ENCODE peak calls at places on chromosome 20, in eight cellular contexts. N, Q, C, O, A, F, E and P are unnamed samples.

GRCh38 chr20:62020935-62021701 is 44.6 kb downstream of the TAF4 start:
- DNase-seq in E (no peak), Q (peak), O (no peak), C (peak), N (no peak), A (peak), F (peak), P (peak)

GRCh38 chr20:55054443-55054842 is 579.0 kb downstream of the DOK5 start:
- DNase-seq in Q (no peak), N (no peak), C (no peak), F (no peak), O (no peak), A (no peak), E (no peak), P (no peak)

GRCh38 chr20:45058168-45058850 is 42.6 kb downstream of the KCNS1 start:
- DNase-seq in F (no peak), C (no peak), Q (no peak), A (no peak), E (no peak), N (no peak), O (no peak), P (no peak)

GRCh38 chr20:38985603-38986170 is 23.5 kb downstream of the DHX35 start:
- DNase-seq in A (peak), O (peak), C (no peak), F (no peak), E (no peak), Q (no peak), N (no peak), P (peak)

GRCh38 chr20:36465109-36466080 is 75.9 kb upstream of the MYL9 start:
- DNase-seq in F (peak), N (no peak), Q (no peak), O (no peak), C (no peak), E (peak), A (peak), P (peak)

GRCh38 chr20:38499366-38499765 is 26.7 kb downstream of the RALGAPB start:
- DNase-seq in C (no peak), E (no peak), N (no peak), Q (no peak), F (no peak), O (no peak), A (no peak), P (no peak)

GRCh38 chr20:44946266-44946852 is 13.8 kb downstream of the TOMM34 start:
- DNase-seq in F (peak), E (no peak), O (no peak), Q (no peak), A (peak), N (no peak), C (no peak), P (no peak)

GRCh38 chr20:48686238-48687096 is 141.3 kb downstream of the PREX1 start:
- DNase-seq in Q (peak), A (peak), N (no peak), F (no peak), O (no peak), C (peak), E (no peak), P (peak)

GRCh38 chr20:19774086-19774933 is 16.3 kb downstream of the RIN2 start:
- DNase-seq in N (no peak), Q (no peak), E (no peak), F (no peak), A (peak), O (no peak), C (peak), P (peak)

GRCh38 chr20:47293524-47294157 is 62.9 kb downstream of the ZMYND8 start:
- DNase-seq in F (no peak), N (no peak), O (no peak), Q (no peak), E (no peak), C (no peak), A (no peak), P (no peak)

GRCh38 chr20:41003143-41003932 is 25.3 kb upstream of the TOP1 start:
- DNase-seq in Q (peak), C (peak), N (peak), O (peak), E (peak), A (peak), F (peak), P (peak)

GRCh38 chr20:32439132-32439829 is 81.2 kb downstream of the ASXL1 start:
- DNase-seq in C (no peak), O (no peak), F (no peak), A (no peak), E (no peak), Q (no peak), N (no peak), P (peak)

GRCh38 chr20:38112249-38112942 is 52.7 kb downstream of the TGM2 start:
- DNase-seq in O (no peak), Q (no peak), A (no peak), F (no peak), E (no peak), N (no peak), C (no peak), P (no peak)

GRCh38 chr20:45781391-45781931 is 10.2 kb downstream of the WFDC3 start:
- DNase-seq in Q (no peak), N (peak), E (no peak), C (no peak), O (peak), F (no peak), A (peak), P (peak)

GRCh38 chr20:58349586-58349985 is 39.4 kb upstream of the VAPB start:
- DNase-seq in A (peak), F (no peak), E (peak), Q (no peak), C (no peak), O (peak), N (no peak), P (peak)

GRCh38 chr20:55264825-55265224 is 740.5 kb downstream of the CBLN4 start:
- DNase-seq in O (no peak), F (no peak), Q (no peak), A (no peak), E (no peak), N (no peak), C (no peak), P (no peak)

GRCh38 chr20:8066662-8067061 is 47.1 kb upstream of the TMX4 start:
- DNase-seq in N (no peak), Q (peak), E (no peak), A (no peak), F (no peak), C (no peak), O (no peak), P (peak)

GRCh38 chr20:9214676-9215075 is 145.8 kb downstream of the PLCB4 start:
- DNase-seq in A (peak), F (no peak), N (no peak), C (no peak), O (no peak), Q (no peak), E (no peak), P (peak)

GRCh38 chr20:8808180-8808535 is 260.7 kb upstream of the PLCB4 start:
- DNase-seq in Q (peak), C (peak), O (no peak), A (no peak), N (peak), F (no peak), E (no peak), P (no peak)

GRCh38 chr20:38286586-38287502 is 17.1 kb upstream of the BPI start:
- DNase-seq in F (no peak), Q (no peak), E (no peak), N (no peak), O (no peak), A (no peak), C (peak), P (no peak)

DNA sequence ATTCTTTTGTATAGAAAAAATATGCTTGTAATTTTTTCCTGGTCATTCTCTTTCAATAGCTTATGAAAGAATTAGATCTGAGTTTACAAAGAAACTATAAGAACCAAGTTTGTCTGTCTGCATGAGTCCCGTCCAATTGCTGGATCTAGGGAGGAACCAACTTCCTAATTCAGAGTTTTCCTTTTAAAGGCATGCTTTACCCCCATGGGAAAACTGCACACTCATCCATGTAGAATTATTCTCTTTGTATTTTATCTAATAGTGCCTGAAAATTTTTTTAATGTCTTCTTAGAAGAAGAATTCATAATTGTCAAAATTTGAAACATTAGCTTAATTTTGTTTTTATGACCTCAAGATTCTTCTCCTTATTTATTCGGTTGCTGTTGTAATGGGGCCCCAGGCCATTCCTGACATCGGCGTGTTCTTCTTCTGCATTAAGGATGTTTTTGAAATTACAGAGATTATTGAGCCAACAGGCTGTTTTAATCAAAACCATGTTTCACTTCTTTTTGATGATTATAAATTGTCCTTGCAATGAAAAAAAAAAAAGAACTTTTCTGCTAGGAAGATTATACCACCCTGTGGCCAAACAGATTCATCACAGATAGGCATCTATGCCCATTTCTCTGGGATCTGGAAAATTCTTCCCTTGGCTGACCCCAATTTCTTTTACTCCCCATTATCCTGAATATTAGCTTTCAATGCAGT is 100.3 kb downstream of the ZNF217 start:
- DNase-seq in A (peak), N (no peak), C (no peak), O (no peak), F (no peak), Q (no peak), E (no peak), P (peak)
- TF ChIP-seq CTCF in A (peak), N (no peak), C (no peak), O (no peak), F (no peak), Q (peak), E (no peak), P (no peak)

GRCh38 chr20:50870572-50871161 is 60.6 kb downstream of the ADNP start:
- DNase-seq in E (no peak), C (no peak), Q (no peak), F (no peak), N (no peak), O (no peak), A (peak), P (peak)
- H3K4me3 ChIP-seq in E (no peak), C (no peak), Q (no peak), F (no peak), N (no peak), O (no peak), A (peak), P (no peak)

GRCh38 chr20:64053841-64054661 is 4.6 kb upstream of the SOX18 start:
- DNase-seq in N (no peak), O (no peak), A (no peak), C (peak), E (peak), F (no peak), Q (no peak), P (peak)
- TF ChIP-seq CTCF in N (no peak), O (no peak), A (peak), C (no peak), E (peak), F (no peak), Q (no peak), P (peak)

DNA sequence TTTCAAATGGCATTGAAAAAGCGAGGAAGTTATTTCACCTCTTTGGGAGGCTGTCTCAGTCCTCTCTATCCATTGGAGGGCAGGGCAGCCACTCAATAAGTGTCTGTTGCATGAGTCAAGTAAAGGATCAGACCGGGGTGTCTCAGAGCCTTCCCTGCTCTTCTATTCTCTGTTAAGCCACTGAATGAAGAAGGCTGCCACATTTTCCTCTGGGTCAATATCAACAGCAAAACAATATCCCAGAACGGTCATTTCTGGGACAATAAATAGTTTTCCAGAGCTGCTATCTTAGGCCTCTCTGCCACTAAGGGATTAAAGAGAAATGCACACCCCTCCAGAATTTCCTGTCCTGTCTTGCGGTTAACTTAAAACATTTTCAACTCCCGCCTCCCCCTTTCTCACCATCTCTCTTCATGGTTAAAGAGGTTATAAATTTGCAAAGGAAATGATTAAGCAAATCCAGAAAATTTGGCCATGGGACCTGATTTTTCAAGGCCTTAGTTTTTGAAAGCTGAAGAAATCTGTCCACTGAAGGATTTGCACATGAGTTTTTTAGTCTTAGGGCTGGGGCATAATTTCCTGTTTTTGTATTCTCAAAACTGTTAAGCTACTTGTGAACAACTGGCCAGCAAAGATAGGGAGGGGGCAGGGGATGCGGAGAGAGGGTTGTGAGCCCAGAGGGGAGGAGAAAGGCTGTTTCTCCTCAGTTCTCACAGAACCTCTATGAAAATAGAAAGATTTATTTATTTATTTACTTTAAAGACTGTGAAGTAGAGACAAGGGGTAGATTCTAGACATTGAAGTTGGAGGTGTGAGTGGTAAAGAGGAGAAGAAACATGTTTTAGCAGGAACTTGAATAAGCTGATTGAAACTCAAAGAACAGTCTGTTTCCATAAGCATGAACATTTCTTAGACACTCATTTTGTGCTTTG is 135.7 kb downstream of the BCAS1 start:
- DNase-seq in A (peak), E (no peak), Q (no peak), C (peak), O (no peak), F (no peak), N (no peak), P (peak)
- H3K4me3 ChIP-seq in A (peak), E (no peak), Q (no peak), C (no peak), O (no peak), F (no peak), N (no peak), P (no peak)

GRCh38 chr20:34753706-34754461 is 49.7 kb downstream of the TP53INP2 start:
- DNase-seq in N (no peak), F (no peak), O (no peak), A (peak), Q (no peak), C (no peak), E (no peak), P (no peak)
- TF ChIP-seq CTCF in N (no peak), F (no peak), O (no peak), A (no peak), Q (no peak), C (no peak), E (no peak), P (no peak)

DNA sequence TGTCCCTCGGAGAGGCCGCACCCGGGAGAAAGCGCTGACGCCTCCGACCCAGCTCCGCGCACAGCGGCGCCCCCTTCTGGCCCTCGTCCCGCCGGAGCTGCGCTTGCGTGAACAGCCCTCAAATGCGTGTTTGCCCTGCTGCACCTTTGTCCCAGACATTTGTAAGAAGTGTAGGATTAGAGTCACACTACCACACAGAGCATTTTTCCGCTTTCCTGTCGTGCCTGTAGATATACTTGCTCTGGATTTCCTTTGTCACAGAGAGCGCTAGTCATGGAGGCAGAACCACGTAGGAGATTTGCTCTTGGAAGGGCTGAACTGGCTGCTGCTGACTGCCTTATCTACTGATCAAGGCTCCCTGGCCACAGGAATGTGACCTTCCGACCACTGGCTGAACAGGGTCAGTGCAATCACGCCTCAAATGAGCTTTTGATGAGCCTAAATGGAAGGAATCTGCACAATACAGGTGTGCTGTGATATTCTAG is 62.3 kb downstream of the PAX1 start:
- DNase-seq in N (no peak), F (no peak), E (peak), A (no peak), O (no peak), Q (no peak), C (no peak), P (no peak)
- H3K4me3 ChIP-seq in N (no peak), F (no peak), E (no peak), A (no peak), O (no peak), Q (no peak), C (no peak), P (no peak)

GRCh38 chr20:2402271-2402980 is 21.7 kb downstream of the TGM6 start:
- DNase-seq in N (no peak), C (no peak), O (peak), Q (no peak), E (peak), F (no peak), A (peak), P (peak)
- TF ChIP-seq CTCF in N (no peak), C (no peak), O (peak), Q (peak), E (peak), F (no peak), A (peak), P (peak)

GRCh38 chr20:3613821-3614440 is 49.3 kb downstream of the GFRA4 start:
- DNase-seq in C (no peak), O (peak), F (no peak), A (peak), E (no peak), N (no peak), Q (peak), P (no peak)

GRCh38 chr20:3612795-3613560 is 50.2 kb downstream of the GFRA4 start:
- DNase-seq in E (no peak), A (peak), Q (no peak), C (no peak), O (no peak), F (no peak), N (no peak), P (no peak)

GRCh38 chr20:3616250-3616649 is 46.9 kb downstream of the GFRA4 start:
- DNase-seq in A (no peak), O (no peak), C (peak), E (no peak), N (no peak), Q (peak), F (no peak), P (no peak)

DNA sequence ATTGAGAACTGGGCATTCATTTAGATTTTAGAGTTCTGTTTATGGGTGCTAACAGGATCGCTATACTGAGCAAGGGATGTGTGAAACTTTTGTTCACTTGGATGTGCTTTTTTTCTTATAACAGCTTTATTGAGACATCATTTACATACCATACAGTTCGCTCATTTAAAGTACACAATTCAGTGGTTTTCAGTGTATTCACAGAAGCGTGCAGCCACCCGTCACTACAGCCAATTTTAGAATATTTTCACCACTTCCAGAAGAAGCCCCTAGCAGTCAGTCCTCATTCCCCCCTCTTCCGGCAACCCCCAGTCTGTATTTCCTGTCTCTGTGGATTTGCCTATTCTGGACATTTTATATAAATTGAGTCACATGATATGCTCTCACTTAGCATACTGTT is 48.7 kb downstream of the GFRA4 start:
- DNase-seq in N (no peak), E (no peak), O (no peak), A (no peak), Q (no peak), F (no peak), C (no peak), P (no peak)
- H3K4me3 ChIP-seq in N (no peak), E (no peak), O (peak), A (no peak), Q (no peak), F (no peak), C (no peak), P (no peak)